ENCODE peak calls at places on chromosomes 4 and X, in five cellular contexts. I, N, P, W and M are unnamed samples.
A peak's percentile ranks its signal among the peaks of the same experiment; 100 is the strongest.

GRCh38 chrX:110250847-110251246 is 67.0 kb downstream of the AMMECR1 start:
- DNase-seq in I (no peak), N (no peak), P (no peak), W (no peak), M (no peak)

GRCh38 chr4:89353514-89353913 is 45.9 kb upstream of the GPRIN3 start:
- DNase-seq in I (no peak), N (no peak), P (no peak), W (no peak), M (no peak)

GRCh38 chr4:183261953-183262775 is 57.9 kb downstream of the CLDN22 start:
- DNase-seq in I (peak; percentile 76), N (peak; percentile 51), P (peak; percentile 79), W (peak; percentile 65), M (peak; percentile 73)

GRCh38 chr4:39855909-39856512 is 121.7 kb downstream of the PDS5A start:
- DNase-seq in I (no peak), N (no peak), P (peak; percentile 24), W (no peak), M (no peak)

GRCh38 chr4:27921236-27921635 is 1060.6 kb downstream of the STIM2 start:
- DNase-seq in I (no peak), N (no peak), P (peak; percentile 2), W (no peak), M (no peak)

GRCh38 chr4:17557880-17558279 is 19.1 kb upstream of the LAP3 start:
- DNase-seq in I (no peak), N (no peak), P (peak; percentile 24), W (no peak), M (no peak)

GRCh38 chrX:21940356-21940829 is at the start of gene SMS:
- DNase-seq in I (peak; percentile 58), N (peak; percentile 52), P (peak; percentile 67), W (peak; percentile 80), M (peak; percentile 53)

GRCh38 chr4:38803833-38804653 is 548 bp downstream of the TLR1 start:
- DNase-seq in I (no peak), N (peak; percentile 43), P (no peak), W (peak; percentile 66), M (no peak)

GRCh38 chr4:137638934-137639333 is 106.6 kb upstream of the PCDH18 start:
- DNase-seq in I (no peak), N (no peak), P (no peak), W (no peak), M (no peak)

GRCh38 chr4:17385403-17385802 is 126.5 kb downstream of the QDPR start:
- DNase-seq in I (no peak), N (no peak), P (peak; percentile 47), W (peak; percentile 26), M (no peak)

GRCh38 chr4:119733431-119733830 is 104.8 kb upstream of the PDE5A start:
- DNase-seq in I (no peak), N (no peak), P (peak; percentile 35), W (no peak), M (no peak)

GRCh38 chr4:85556293-85556692 is 81.3 kb downstream of the ARHGAP24 start:
- DNase-seq in I (no peak), N (peak; percentile 35), P (no peak), W (peak; percentile 22), M (no peak)

GRCh38 chrX:68490644-68491043 is 8.2 kb upstream of the YIPF6 start:
- DNase-seq in I (no peak), N (no peak), P (peak; percentile 27), W (no peak), M (no peak)
- TF ChIP-seq CTCF in I (no peak), N (no peak), P (peak; percentile 49), W (no peak), M (peak; percentile 47)

GRCh38 chrX:20442597-20442996 is 175.9 kb upstream of the RPS6KA3 start:
- DNase-seq in I (peak; percentile 63), N (peak; percentile 83), P (peak; percentile 84), W (peak; percentile 22), M (peak; percentile 73)
- TF ChIP-seq CTCF in I (peak; percentile 66), N (peak; percentile 71), P (peak; percentile 61), W (no peak), M (peak; percentile 63)

GRCh38 chrX:25016361-25016671 is 551 bp upstream of the ARX start:
- DNase-seq in I (no peak), N (no peak), P (no peak), W (no peak), M (no peak)
- TF ChIP-seq CTCF in I (no peak), N (no peak), P (no peak), W (no peak), M (no peak)

DNA sequence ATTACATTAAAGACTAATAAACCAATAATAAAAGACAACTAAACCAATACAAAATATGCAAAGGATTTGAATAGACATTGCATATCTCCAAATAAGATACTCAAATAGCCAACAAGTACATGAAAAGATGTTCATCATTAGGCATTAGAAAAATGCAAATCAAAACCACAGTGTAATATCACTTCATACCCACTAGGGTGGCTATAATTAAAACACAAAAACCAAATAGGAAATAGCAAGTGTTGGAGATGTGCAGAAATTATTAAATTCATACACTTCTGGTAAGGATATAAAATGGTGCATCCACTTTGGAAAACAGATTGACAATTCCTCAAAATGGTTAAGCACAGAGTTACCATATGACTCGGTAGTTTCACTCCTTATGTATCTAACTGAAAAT is 860.8 kb upstream of the DIAPH2 start:
- DNase-seq in I (no peak), N (no peak), P (no peak), W (no peak), M (no peak)
- TF ChIP-seq CTCF in I (no peak), N (no peak), P (peak; percentile 36), W (no peak), M (no peak)

GRCh38 chr4:1578968-1579833 is 104.9 kb downstream of the FAM53A start:
- DNase-seq in I (peak; percentile 17), N (peak; percentile 83), P (peak; percentile 75), W (peak; percentile 93), M (peak; percentile 88)
- TF ChIP-seq CTCF in I (peak; percentile 71), N (peak; percentile 83), P (peak; percentile 50), W (peak; percentile 21), M (peak; percentile 95)

GRCh38 chrX:125439194-125439849 is 119.7 kb downstream of the TEX13C start:
- DNase-seq in I (no peak), N (no peak), P (no peak), W (no peak), M (no peak)

GRCh38 chrX:125436855-125437254 is 117.2 kb downstream of the TEX13C start:
- DNase-seq in I (no peak), N (peak; percentile 0), P (no peak), W (no peak), M (no peak)
- TF ChIP-seq CTCF in I (no peak), N (no peak), P (no peak), W (no peak), M (no peak)